ENCODE peak calls at places on chromosomes 2 and 18, in seven cellular contexts. C is Caco-2, Q is left ventricle myocardium superior, U is AG04450, X is hepatocyte, R is Right ventricle myocardium superior, P is heart right ventricle. D is an unnamed sample.

GRCh38 chr2:64779117-64779690 is 125.5 kb upstream of the SERTAD2 start:
- DNase-seq in R (no peak), P (no peak), C (no peak), Q (no peak), U (peak), X (no peak), D (no peak)

GRCh38 chr2:65265090-65266045 is 37.7 kb downstream of the ACTR2 start:
- DNase-seq in R (no peak), P (peak), X (peak), U (peak), Q (no peak), C (peak), D (peak)

GRCh38 chr2:126657146-126657635 is 1.2 kb downstream of the GYPC start:
- DNase-seq in U (peak), P (peak), Q (peak), R (peak), X (peak), C (no peak), D (no peak)

GRCh38 chr2:70321377-70321776 is 19.5 kb upstream of the FAM136A start:
- DNase-seq in X (no peak), R (no peak), P (no peak), Q (no peak), U (no peak), C (no peak), D (no peak)

GRCh38 chr2:127523269-127523930 is 2.9 kb downstream of the IWS1 start:
- DNase-seq in R (no peak), X (no peak), U (no peak), Q (no peak), C (no peak), P (no peak), D (no peak)

GRCh38 chr2:39845460-39846146 is 66.5 kb upstream of the THUMPD2 start:
- DNase-seq in X (no peak), U (no peak), P (no peak), R (no peak), Q (no peak), C (no peak), D (no peak)

GRCh38 chr2:171703574-171704347 is 16.5 kb downstream of the DYNC1I2 start:
- DNase-seq in R (no peak), C (no peak), U (no peak), P (no peak), Q (no peak), X (peak), D (peak)

GRCh38 chr2:84870306-84870705 is 10.6 kb downstream of the TRABD2A start:
- DNase-seq in P (no peak), C (no peak), R (no peak), U (no peak), X (no peak), Q (no peak), D (no peak)

GRCh38 chr2:48257456-48257855 is 272.5 kb upstream of the STON1 start:
- DNase-seq in U (no peak), Q (no peak), R (no peak), P (no peak), X (no peak), C (no peak), D (no peak)

GRCh38 chr2:120847700-120848321 is 112.1 kb downstream of the GLI2 start:
- DNase-seq in Q (peak), X (peak), U (no peak), R (no peak), P (no peak), C (no peak), D (no peak)

GRCh38 chr2:24429711-24430110 is 61.3 kb upstream of the NCOA1 start:
- DNase-seq in U (no peak), X (no peak), R (no peak), P (no peak), Q (no peak), C (no peak), D (no peak)

GRCh38 chr2:11839916-11840315 is 93.5 kb downstream of the LPIN1 start:
- DNase-seq in U (no peak), Q (no peak), C (no peak), X (no peak), R (no peak), P (no peak), D (no peak)

GRCh38 chr2:143535802-143536201 is 406.6 kb downstream of the ARHGAP15 start:
- DNase-seq in Q (no peak), X (no peak), C (no peak), U (no peak), P (no peak), R (no peak), D (no peak)

GRCh38 chr18:72762505-72763122 is 105.2 kb downstream of the NETO1 start:
- DNase-seq in X (peak), U (peak), R (no peak), C (no peak), Q (no peak), P (peak), D (peak)

GRCh38 chr18:25075793-25076192 is 276.2 kb downstream of the ZNF521 start:
- DNase-seq in X (no peak), C (no peak), Q (no peak), R (no peak), U (peak), P (no peak), D (no peak)

GRCh38 chr2:225270861-225271260 is 128.6 kb upstream of the NYAP2 start:
- DNase-seq in C (no peak), X (peak), R (no peak), P (no peak), Q (no peak), U (no peak), D (no peak)

GRCh38 chr18:61731693-61732376 is 161.0 kb downstream of the RNF152 start:
- DNase-seq in X (no peak), Q (no peak), U (no peak), C (no peak), R (no peak), P (no peak), D (no peak)

GRCh38 chr2:196404276-196404675 is 232.9 kb upstream of the STK17B start:
- DNase-seq in U (no peak), C (no peak), Q (no peak), X (no peak), P (no peak), R (no peak), D (no peak)

GRCh38 chr2:160353166-160353565 is 140.4 kb downstream of the RBMS1 start:
- DNase-seq in C (no peak), X (no peak), P (no peak), Q (no peak), U (no peak), R (no peak), D (no peak)

D was measured in HuH-7.